ENCODE peak calls at places on chromosomes 13 and 19, in seven cellular contexts. W, V, H, D, K, N and U are unnamed samples.
A peak's percentile ranks its signal among the peaks of the same experiment; 100 is the strongest.

GRCh38 chr19:46840157-46840942 is 10.3 kb downstream of the AP2S1 start:
- DNase-seq in W (no peak), V (peak; percentile 33), H (peak; percentile 41), D (no peak), K (peak; percentile 71), N (no peak), U (no peak)

GRCh38 chr19:57964761-57965160 is 9.6 kb downstream of the C19orf18 start:
- DNase-seq in W (no peak), V (no peak), H (no peak), D (no peak), K (no peak), N (no peak), U (no peak)

GRCh38 chr19:38204728-38205127 is 19.3 kb downstream of the DPF1 start:
- DNase-seq in W (no peak), V (no peak), H (no peak), D (no peak), K (no peak), N (no peak), U (no peak)

GRCh38 chr19:11208526-11209471 is 11.5 kb upstream of the KANK2 start:
- DNase-seq in W (no peak), V (no peak), H (no peak), D (no peak), K (no peak), N (no peak), U (no peak)

GRCh38 chr13:93227906-93228801 is 1.5 kb downstream of the GPC6 start:
- DNase-seq in W (peak; percentile 35), V (peak; percentile 53), H (no peak), D (peak; percentile 80), K (peak; percentile 85), N (no peak), U (peak; percentile 90)

GRCh38 chr19:46607441-46607841 is 6.3 kb downstream of the CALM3 start:
- DNase-seq in W (no peak), V (no peak), H (no peak), D (no peak), K (no peak), N (no peak), U (peak; percentile 83)

GRCh38 chr19:45200614-45201013 is 22.0 kb downstream of the BLOC1S3 start:
- DNase-seq in W (no peak), V (no peak), H (no peak), D (no peak), K (peak; percentile 71), N (no peak), U (no peak)

GRCh38 chr19:11507370-11508078 is 1.9 kb upstream of the ZNF653 start:
- DNase-seq in W (no peak), V (no peak), H (no peak), D (no peak), K (no peak), N (no peak), U (no peak)

GRCh38 chr19:7772752-7773291 is 9.8 kb downstream of the CLEC4M start:
- DNase-seq in W (no peak), V (no peak), H (no peak), D (no peak), K (peak; percentile 10), N (peak; percentile 78), U (no peak)

GRCh38 chr13:97224544-97225324 is 2.6 kb downstream of the MBNL2 start:
- DNase-seq in W (no peak), V (no peak), H (no peak), D (no peak), K (peak; percentile 58), N (no peak), U (no peak)

GRCh38 chr13:39310961-39311360 is 272.7 kb downstream of the NHLRC3 start:
- DNase-seq in W (no peak), V (no peak), H (no peak), D (no peak), K (no peak), N (no peak), U (no peak)

GRCh38 chr13:102244617-102245227 is 157.1 kb downstream of the FGF14 start:
- DNase-seq in W (no peak), V (no peak), H (no peak), D (no peak), K (no peak), N (no peak), U (no peak)

GRCh38 chr19:33416307-33417215 is 43.1 kb downstream of the CEBPG start:
- DNase-seq in W (no peak), V (peak; percentile 75), H (peak; percentile 40), D (no peak), K (peak; percentile 65), N (no peak), U (no peak)

GRCh38 chr19:11480081-11480926 is 542 bp downstream of the ELAVL3 start:
- DNase-seq in W (no peak), V (no peak), H (no peak), D (no peak), K (no peak), N (no peak), U (no peak)

GRCh38 chr13:23470706-23471610 is 37.5 kb upstream of the SACS start:
- DNase-seq in W (no peak), V (no peak), H (no peak), D (no peak), K (no peak), N (no peak), U (no peak)

GRCh38 chr19:900302-901111 is 7.2 kb downstream of the RNU6-9 start:
- DNase-seq in W (no peak), V (no peak), H (no peak), D (no peak), K (no peak), N (no peak), U (no peak)

GRCh38 chr13:35496761-35497386 is 20.4 kb upstream of the MAB21L1 start:
- DNase-seq in W (no peak), V (no peak), H (no peak), D (no peak), K (peak; percentile 44), N (no peak), U (no peak)

GRCh38 chr19:10155834-10156233 is 36.1 kb upstream of the EIF3G start:
- DNase-seq in W (no peak), V (no peak), H (no peak), D (no peak), K (peak; percentile 71), N (no peak), U (no peak)

GRCh38 chr13:37360556-37360955 is 238.0 kb downstream of the POSTN start:
- DNase-seq in W (no peak), V (no peak), H (no peak), D (no peak), K (no peak), N (no peak), U (no peak)

GRCh38 chr19:51891193-51891747 is 3.5 kb upstream of the ZNF577 start:
- DNase-seq in W (no peak), V (no peak), H (no peak), D (no peak), K (peak; percentile 11), N (no peak), U (no peak)

GRCh38 chr19:46860846-46861690 is at the start of gene ARHGAP35:
- DNase-seq in W (no peak), V (no peak), H (peak; percentile 76), D (no peak), K (no peak), N (no peak), U (peak; percentile 82)

GRCh38 chr19:11236324-11237301 is 2.8 kb upstream of the ANGPTL8 start:
- DNase-seq in W (no peak), V (no peak), H (no peak), D (no peak), K (no peak), N (no peak), U (no peak)

GRCh38 chr13:50387124-50387581 is 371.9 kb downstream of the KCNRG start:
- DNase-seq in W (no peak), V (peak; percentile 47), H (peak; percentile 20), D (no peak), K (peak; percentile 41), N (no peak), U (no peak)

GRCh38 chr13:108920137-108920536 is 290.7 kb downstream of the MYO16 start:
- DNase-seq in W (no peak), V (no peak), H (no peak), D (no peak), K (no peak), N (no peak), U (no peak)